ENCODE peak calls at places on chromosome 20, in ten cellular contexts. I is stomach; U is activated CD4-positive, alpha-beta T cell treated with anti-CD3 and anti-CD28 coated beads for 36 hours; K is SW480; M is T-cell; Q is left cardiac atrium; F is iPS-NIHi11; W is NCI-H2171; G is stimulated activated CD4-positive, alpha-beta T cell treated with anti-CD3 and anti-CD28 coated beads, TNF-alpha, amount 100 ng/mL, for 1 hour; A is PC-3. C is an unnamed sample.
A peak's percentile ranks its signal among the peaks of the same experiment; 100 is the strongest.

GRCh38 chr20:7841291-7841966 is 98.8 kb downstream of the HAO1 start:
- DNase-seq in K (no peak), G (no peak), M (no peak), W (no peak), A (peak; percentile 94), F (no peak), Q (no peak), U (no peak), I (no peak), C (no peak)

GRCh38 chr20:51460569-51461265 is 81.8 kb downstream of the NFATC2 start:
- DNase-seq in U (no peak), M (no peak), K (no peak), Q (no peak), G (no peak), F (no peak), I (no peak), A (no peak), W (no peak), C (no peak)

GRCh38 chr20:24027229-24027628 is 38.6 kb upstream of the GGTLC1 start:
- DNase-seq in I (peak; percentile 40), K (peak; percentile 30), W (no peak), M (peak; percentile 90), F (no peak), U (peak; percentile 85), A (peak; percentile 22), Q (peak; percentile 60), G (peak; percentile 34), C (no peak)

GRCh38 chr20:38727602-38728236 is 3.4 kb downstream of the SLC32A1 start:
- DNase-seq in U (peak; percentile 25), M (no peak), G (no peak), W (no peak), Q (no peak), K (no peak), F (no peak), I (no peak), A (no peak), C (no peak)

GRCh38 chr20:48284837-48285236 is 499.6 kb upstream of the SULF2 start:
- DNase-seq in G (no peak), A (no peak), M (no peak), U (no peak), Q (no peak), I (no peak), W (no peak), F (no peak), K (peak; percentile 84), C (no peak)

GRCh38 chr20:24878657-24879056 is 70.4 kb upstream of the CST7 start:
- DNase-seq in I (no peak), W (no peak), U (no peak), Q (no peak), K (no peak), A (no peak), G (no peak), F (no peak), M (no peak), C (no peak)

GRCh38 chr20:8334641-8335040 is 202.6 kb downstream of the PLCB1 start:
- DNase-seq in M (no peak), G (no peak), K (no peak), I (no peak), F (peak; percentile 10), W (no peak), Q (no peak), A (no peak), U (no peak), C (peak; percentile 23)

GRCh38 chr20:31569163-31570020 is 35.7 kb upstream of the ID1 start:
- DNase-seq in Q (peak; percentile 60), W (peak; percentile 48), K (peak; percentile 69), U (peak; percentile 79), M (peak; percentile 26), G (peak; percentile 31), I (peak; percentile 68), A (peak; percentile 59), F (peak; percentile 46), C (peak; percentile 81)

GRCh38 chr20:3798908-3799248 is 2.8 kb downstream of the CDC25B start:
- DNase-seq in A (no peak), G (no peak), U (no peak), F (no peak), K (no peak), I (no peak), W (no peak), Q (no peak), M (no peak), C (no peak)

GRCh38 chr20:23441850-23442313 is 2.4 kb downstream of the CSTL1 start:
- DNase-seq in I (peak; percentile 68), F (peak; percentile 91), W (peak; percentile 54), Q (peak; percentile 60), K (peak; percentile 81), M (peak; percentile 39), U (peak; percentile 77), G (peak; percentile 8), A (peak; percentile 94), C (peak; percentile 90)

GRCh38 chr20:59829415-59830106 is 103.9 kb downstream of the SYCP2 start:
- DNase-seq in G (no peak), K (no peak), Q (no peak), A (no peak), U (no peak), W (no peak), M (no peak), I (no peak), F (no peak), C (no peak)

GRCh38 chr20:54165803-54166202 is 8.0 kb downstream of the CYP24A1 start:
- DNase-seq in A (no peak), G (no peak), M (no peak), F (no peak), U (no peak), K (no peak), I (no peak), W (no peak), Q (no peak), C (no peak)

GRCh38 chr20:63708301-63709148 is 686 bp downstream of the ZGPAT start:
- DNase-seq in K (peak; percentile 56), G (no peak), M (no peak), F (no peak), Q (no peak), U (peak; percentile 33), A (no peak), I (no peak), W (no peak), C (no peak)

GRCh38 chr20:53319200-53319599 is 274.4 kb downstream of the ZNF217 start:
- DNase-seq in M (no peak), K (no peak), G (no peak), U (no peak), I (no peak), A (no peak), F (no peak), Q (no peak), W (no peak), C (no peak)

GRCh38 chr20:20466341-20466879 is 98.5 kb downstream of the INSM1 start:
- DNase-seq in K (peak; percentile 52), W (no peak), G (no peak), A (no peak), U (peak; percentile 53), Q (no peak), I (no peak), M (no peak), F (no peak), C (no peak)

GRCh38 chr20:53097371-53097770 is 125.2 kb downstream of the TSHZ2 start:
- DNase-seq in G (no peak), W (no peak), Q (no peak), F (no peak), A (no peak), I (no peak), U (no peak), M (no peak), K (no peak), C (no peak)

GRCh38 chr20:52425253-52425652 is 233.7 kb upstream of the ZFP64 start:
- DNase-seq in A (no peak), W (no peak), U (no peak), G (no peak), Q (no peak), M (no peak), I (no peak), K (no peak), F (no peak), C (no peak)

GRCh38 chr20:58555078-58555765 is 40.0 kb upstream of the APCDD1L start:
- DNase-seq in U (no peak), F (no peak), M (no peak), I (no peak), Q (no peak), K (peak; percentile 29), G (no peak), W (no peak), A (peak; percentile 98), C (no peak)

GRCh38 chr20:62624719-62625455 is 17.4 kb upstream of the SLCO4A1 start:
- DNase-seq in W (no peak), Q (peak; percentile 37), M (no peak), K (no peak), G (no peak), F (no peak), A (no peak), U (no peak), I (no peak), C (no peak)

GRCh38 chr20:20548527-20549266 is 163.7 kb downstream of the RALGAPA2 start:
- DNase-seq in A (peak; percentile 79), K (no peak), I (peak; percentile 46), M (no peak), G (no peak), W (peak; percentile 95), F (no peak), U (no peak), Q (no peak), C (peak; percentile 70)

GRCh38 chr20:25195962-25196700 is 619 bp downstream of the ENTPD6 start:
- DNase-seq in W (peak; percentile 40), Q (peak; percentile 58), F (peak; percentile 60), A (peak; percentile 85), M (no peak), K (peak; percentile 77), U (peak; percentile 53), G (no peak), I (peak; percentile 62), C (peak; percentile 75)

GRCh38 chr20:45817652-45818194 is 5.3 kb downstream of the UBE2C start:
- DNase-seq in K (peak; percentile 41), F (no peak), G (no peak), Q (no peak), A (peak; percentile 45), M (no peak), W (no peak), U (no peak), I (no peak), C (peak; percentile 37)

GRCh38 chr20:43755851-43756250 is 29.0 kb upstream of the GTSF1L start:
- DNase-seq in M (no peak), A (no peak), Q (no peak), F (no peak), W (no peak), G (no peak), I (no peak), K (no peak), U (no peak), C (no peak)

GRCh38 chr20:1509237-1509636 is 18.0 kb upstream of the SIRPB2 start:
- DNase-seq in I (no peak), Q (no peak), K (peak; percentile 40), G (no peak), M (peak; percentile 13), F (peak; percentile 16), A (peak; percentile 90), W (no peak), U (peak; percentile 52), C (peak; percentile 30)

GRCh38 chr20:9389321-9389720 is 125.1 kb upstream of the LAMP5 start:
- DNase-seq in M (no peak), G (no peak), K (peak; percentile 32), Q (no peak), I (peak; percentile 44), F (no peak), A (no peak), W (no peak), U (no peak), C (peak; percentile 42)

GRCh38 chr20:20549267-20549612 is 163.2 kb downstream of the RALGAPA2 start:
- DNase-seq in G (no peak), W (peak; percentile 99), F (no peak), A (peak; percentile 70), U (peak; percentile 10), Q (no peak), M (no peak), K (no peak), I (peak; percentile 33), C (peak; percentile 19)

GRCh38 chr20:63256954-63257353 is 2.7 kb upstream of the NKAIN4 start:
- DNase-seq in A (no peak), I (no peak), G (no peak), Q (no peak), F (no peak), W (no peak), U (no peak), M (no peak), K (no peak), C (no peak)

GRCh38 chr20:10375191-10375590 is 58.8 kb downstream of the MKKS start:
- DNase-seq in K (no peak), G (no peak), U (no peak), A (no peak), Q (no peak), W (no peak), M (no peak), I (no peak), F (no peak), C (no peak)